ENCODE peak calls at places on chromosomes 11 and 22, in four cellular contexts. R is naive thymus-derived CD8-positive, alpha-beta T cell; G is glutamatergic neuron; V is KG1. E is an unnamed sample.

GRCh38 chr11:61955031-61955415 is 4.9 kb downstream of the BEST1 start:
- DNase-seq in G (peak; percentile 53), R (no peak), V (no peak), E (no peak)

GRCh38 chr22:42437488-42438292 is 5.5 kb upstream of the NFAM1 start:
- DNase-seq in R (peak; percentile 88), V (peak; percentile 52), G (peak; percentile 87), E (peak; percentile 87)

GRCh38 chr11:7437706-7438105 is 47.6 kb upstream of the OLFML1 start:
- DNase-seq in G (no peak), V (no peak), R (no peak), E (no peak)

GRCh38 chr11:102573851-102574250 is 43.3 kb upstream of the MMP7 start:
- DNase-seq in G (no peak), R (no peak), V (no peak), E (no peak)

GRCh38 chr11:14373941-14374646 is 15.1 kb upstream of the RRAS2 start:
- DNase-seq in R (no peak), G (no peak), V (no peak), E (no peak)

GRCh38 chr22:43233529-43233928 is 46.6 kb upstream of the TTLL12 start:
- DNase-seq in V (no peak), G (no peak), R (no peak), E (no peak)

GRCh38 chr11:64536396-64536935 is 54.6 kb upstream of the SLC22A12 start:
- DNase-seq in V (no peak), G (no peak), R (no peak), E (no peak)

GRCh38 chr11:1150769-1151365 is 6.9 kb upstream of the MUC5AC start:
- DNase-seq in G (no peak), V (no peak), R (no peak), E (no peak)

GRCh38 chr11:75263944-75264349 is 23.4 kb downstream of the TPBGL start:
- DNase-seq in V (no peak), G (peak; percentile 21), R (no peak), E (peak; percentile 7)

GRCh38 chr11:134944986-134945385 is 532.9 kb upstream of the B3GAT1 start:
- DNase-seq in V (no peak), R (no peak), G (no peak), E (no peak)

GRCh38 chr22:39487826-39488520 is 14.1 kb upstream of the MIEF1 start:
- DNase-seq in R (no peak), V (no peak), G (no peak), E (no peak)